ENCODE peak calls at places on chromosomes 4 and X, in seven cellular contexts. Q is fibroblast of pulmonary artery, E is astrocyte of the spinal cord, M is GM13976, B is glutamatergic neuron, G is A549, H is psoas muscle. Z is an unnamed sample.

GRCh38 chr4:38523524-38524448 is 140.2 kb upstream of the KLF3 start:
- DNase-seq in H (no peak), E (no peak), G (no peak), Q (no peak), M (peak), B (no peak), Z (no peak)

GRCh38 chr4:89305712-89306437 is 1.7 kb downstream of the GPRIN3 start:
- DNase-seq in E (peak), Q (peak), M (no peak), B (no peak), H (no peak), G (peak), Z (no peak)

GRCh38 chr4:28378109-28378830 is 1517.6 kb downstream of the STIM2 start:
- DNase-seq in B (no peak), E (no peak), M (no peak), G (peak), Q (no peak), H (no peak), Z (no peak)

GRCh38 chr4:176690716-176691115 is 102.0 kb downstream of the VEGFC start:
- DNase-seq in B (no peak), H (no peak), M (no peak), G (no peak), E (no peak), Q (no peak), Z (no peak)

GRCh38 chr4:71257761-71258160 is 81.1 kb upstream of the SLC4A4 start:
- DNase-seq in Q (no peak), M (no peak), B (no peak), H (no peak), E (no peak), G (no peak), Z (no peak)

GRCh38 chrX:79259073-79259689 is 108.0 kb downstream of the ITM2A start:
- DNase-seq in M (peak), B (no peak), E (no peak), H (no peak), G (no peak), Q (peak), Z (no peak)

GRCh38 chr4:13763707-13764106 is 136.2 kb upstream of the BOD1L1 start:
- DNase-seq in E (no peak), G (no peak), M (no peak), H (no peak), B (no peak), Q (no peak), Z (no peak)

GRCh38 chrX:40010550-40011364 is 87.0 kb downstream of the BCOR start:
- DNase-seq in B (no peak), G (no peak), E (no peak), Q (no peak), H (no peak), M (no peak), Z (no peak)

GRCh38 chrX:88437563-88437962 is 309.5 kb upstream of the CPXCR1 start:
- DNase-seq in M (no peak), E (no peak), B (no peak), H (no peak), Q (no peak), G (no peak), Z (no peak)

GRCh38 chr4:142318280-142318679 is 527.8 kb downstream of the INPP4B start:
- DNase-seq in Q (peak), G (no peak), E (no peak), M (no peak), H (no peak), B (no peak), Z (no peak)

GRCh38 chr4:94650129-94650495 is 107.6 kb upstream of the BMPR1B start:
- DNase-seq in G (peak), Q (no peak), E (no peak), B (no peak), M (no peak), H (no peak), Z (no peak)

GRCh38 chrX:71067727-71068051 is 445 bp downstream of the SNX12 start:
- DNase-seq in M (no peak), H (no peak), B (no peak), G (no peak), E (no peak), Q (no peak), Z (no peak)

GRCh38 chr4:104015680-104016079 is 295.9 kb upstream of the TACR3 start:
- DNase-seq in H (no peak), M (no peak), G (peak), E (peak), Q (peak), B (no peak), Z (no peak)
- TF ChIP-seq CTCF in H (no peak), M (peak), G (peak), E (peak), Q (no peak), B (peak), Z (no peak)

GRCh38 chrX:66900886-66901285 is 262.0 kb upstream of the EDA2R start:
- DNase-seq in E (no peak), H (no peak), G (no peak), M (no peak), B (no peak), Q (no peak), Z (no peak)
- TF ChIP-seq CTCF in E (no peak), H (no peak), G (no peak), M (no peak), B (no peak), Q (no peak), Z (no peak)

DNA sequence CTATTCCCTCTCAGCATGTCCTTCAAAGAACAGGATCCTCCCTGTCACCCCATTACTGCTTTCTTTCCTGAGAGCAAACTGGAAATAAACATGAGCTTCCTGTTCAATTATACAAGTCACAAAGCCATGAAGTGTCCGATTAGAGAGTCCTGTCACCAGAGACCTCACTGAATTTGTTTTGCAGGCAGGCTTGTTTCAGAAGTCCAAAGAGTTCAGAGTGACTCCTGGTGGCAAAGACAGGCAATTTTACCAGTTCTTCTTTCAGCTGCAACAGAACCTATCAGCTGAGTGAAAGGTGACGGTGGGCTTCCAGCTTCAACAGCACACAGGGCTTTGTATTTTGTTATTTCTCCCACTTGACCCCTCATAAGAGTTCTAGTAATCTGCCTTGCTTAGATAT is 6.4 kb downstream of the ELK1 start:
- DNase-seq in E (no peak), B (no peak), G (peak), M (no peak), H (no peak), Q (peak), Z (no peak)
- TF ChIP-seq CTCF in E (peak), B (no peak), G (peak), M (peak), H (no peak), Q (peak), Z (peak)

GRCh38 chrX:95762716-95763115 is 921.9 kb upstream of the DIAPH2 start:
- DNase-seq in E (no peak), Q (no peak), H (no peak), B (no peak), G (peak), M (no peak), Z (no peak)
- TF ChIP-seq CTCF in E (no peak), Q (no peak), H (no peak), B (no peak), G (no peak), M (no peak), Z (no peak)

DNA sequence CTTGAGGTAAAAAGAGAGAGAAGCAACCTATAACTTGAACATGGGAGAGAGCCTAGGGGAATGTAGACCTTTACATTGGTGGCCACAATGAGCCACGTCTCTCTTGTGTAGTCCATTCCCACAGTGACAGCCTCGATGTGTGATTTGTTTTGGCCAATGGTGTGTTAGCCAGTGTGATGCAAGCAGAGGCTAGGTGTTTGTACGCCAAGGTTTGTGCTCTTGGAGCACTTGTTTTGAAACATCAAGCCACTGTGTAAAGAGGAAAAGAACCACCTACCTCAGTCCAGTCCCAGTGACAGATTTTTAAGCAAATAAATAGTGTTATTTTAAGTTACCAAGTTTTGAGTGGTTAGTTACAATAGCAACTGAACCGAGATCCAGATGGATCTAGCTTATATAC is 23.9 kb upstream of the TMEM192 start:
- DNase-seq in G (no peak), H (no peak), E (no peak), Q (no peak), M (no peak), B (no peak), Z (no peak)
- TF ChIP-seq CTCF in G (no peak), H (no peak), E (no peak), Q (no peak), M (no peak), B (no peak), Z (no peak)

GRCh38 chr4:90498175-90498574 is 371.0 kb downstream of the CCSER1 start:
- DNase-seq in H (no peak), E (no peak), G (no peak), Q (no peak), B (no peak), M (no peak), Z (no peak)
- TF ChIP-seq CTCF in H (no peak), E (no peak), G (no peak), Q (no peak), B (no peak), M (no peak), Z (no peak)